ENCODE peak calls at places on chromosomes 11 and 22, in four cellular contexts. One of them, this sample, is unnamed.
A peak's percentile ranks its signal among the peaks of the same experiment; 100 is the strongest.

GRCh38 chr22:46545041-46545796 is 7.8 kb upstream of the CELSR1 start:
- DNase-seq in K562: no peak
- DNase-seq in HepG2: no peak
- DNase-seq in GM12878: peak; percentile 25
- DNase-seq in this sample: no peak

GRCh38 chr11:444397-445144 is 2.8 kb upstream of the ANO9 start:
- DNase-seq in K562: peak; percentile 69
- DNase-seq in GM12878: no peak
- DNase-seq in HepG2: no peak
- DNase-seq in this sample: no peak

GRCh38 chr11:57340228-57340627 is 2.1 kb downstream of the P2RX3 start:
- DNase-seq in K562: peak; percentile 65
- DNase-seq in GM12878: no peak
- DNase-seq in HepG2: no peak
- DNase-seq in this sample: peak; percentile 56

GRCh38 chr11:726278-726915 is 20.4 kb downstream of the EPS8L2 start:
- DNase-seq in K562: peak; percentile 91
- DNase-seq in HepG2: no peak
- DNase-seq in GM12878: no peak
- DNase-seq in this sample: no peak

GRCh38 chr11:33195391-33196190 is 34.3 kb upstream of the CSTF3 start:
- DNase-seq in K562: no peak
- DNase-seq in HepG2: no peak
- DNase-seq in GM12878: no peak
- DNase-seq in this sample: no peak

GRCh38 chr11:118615282-118615979 is 8.0 kb downstream of the PHLDB1 start:
- DNase-seq in GM12878: no peak
- DNase-seq in HepG2: peak; percentile 58
- DNase-seq in K562: no peak
- DNase-seq in this sample: no peak

GRCh38 chr22:37675930-37676571 is 615 bp downstream of the LGALS1 start:
- DNase-seq in GM12878: no peak
- DNase-seq in K562: no peak
- DNase-seq in HepG2: no peak
- DNase-seq in this sample: no peak

GRCh38 chr22:42856179-42856864 is 751 bp downstream of the ARFGAP3 start:
- DNase-seq in K562: peak; percentile 22
- DNase-seq in HepG2: peak; percentile 25
- DNase-seq in GM12878: no peak
- DNase-seq in this sample: no peak

GRCh38 chr11:112182867-112183266 is 7.6 kb downstream of the BCO2 start:
- DNase-seq in K562: no peak
- DNase-seq in GM12878: no peak
- DNase-seq in HepG2: no peak
- DNase-seq in this sample: no peak

GRCh38 chr11:112178428-112178827 is 3.1 kb downstream of the BCO2 start:
- DNase-seq in K562: no peak
- DNase-seq in HepG2: no peak
- DNase-seq in GM12878: no peak
- DNase-seq in this sample: no peak

GRCh38 chr11:112177610-112178009 is 2.3 kb downstream of the BCO2 start:
- DNase-seq in GM12878: no peak
- DNase-seq in K562: no peak
- DNase-seq in HepG2: no peak
- DNase-seq in this sample: no peak

GRCh38 chr11:112176077-112176476 is 765 bp downstream of the BCO2 start:
- DNase-seq in K562: no peak
- DNase-seq in HepG2: no peak
- DNase-seq in GM12878: no peak
- DNase-seq in this sample: no peak

GRCh38 chr11:112179601-112180000 is 4.3 kb downstream of the BCO2 start:
- DNase-seq in K562: no peak
- DNase-seq in HepG2: no peak
- DNase-seq in GM12878: peak; percentile 64
- DNase-seq in this sample: no peak
- TF ChIP-seq FOXK2 in K562: no peak
- TF ChIP-seq FOXK2 in HepG2: no peak
- TF ChIP-seq FOXK2 in GM12878: no peak
- TF ChIP-seq FOXK2 in this sample: no peak

GRCh38 chr22:27805841-27806240 is 4.3 kb upstream of the MN1 start:
- DNase-seq in HepG2: no peak
- DNase-seq in GM12878: no peak
- DNase-seq in K562: no peak
- DNase-seq in this sample: no peak
- TF ChIP-seq FOXK2 in HepG2: no peak
- TF ChIP-seq FOXK2 in GM12878: no peak
- TF ChIP-seq FOXK2 in K562: no peak
- TF ChIP-seq FOXK2 in this sample: no peak

DNA sequence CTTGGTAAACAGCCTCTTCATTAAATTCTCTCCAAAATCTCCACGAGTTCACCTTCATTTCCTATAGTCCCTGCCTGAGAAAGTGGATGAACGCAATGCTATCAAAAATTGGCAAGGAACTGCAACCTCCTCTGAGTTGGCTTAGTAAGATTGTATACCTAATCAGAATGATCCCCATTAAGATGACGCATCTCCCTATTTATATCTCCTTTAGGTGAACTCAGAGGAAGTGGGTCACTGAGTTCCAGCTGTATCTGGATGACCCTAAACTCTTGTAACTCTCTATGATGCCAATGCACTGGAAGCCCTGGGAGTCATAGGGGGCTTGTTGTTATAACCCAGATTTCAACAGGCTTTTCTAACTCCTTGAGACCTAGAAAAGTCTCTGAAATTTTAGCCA is 48.2 kb downstream of the OR10A6 start:
- DNase-seq in GM12878: no peak
- DNase-seq in K562: no peak
- DNase-seq in HepG2: no peak
- DNase-seq in this sample: no peak
- TF ChIP-seq FOXK2 in GM12878: no peak
- TF ChIP-seq FOXK2 in K562: no peak
- TF ChIP-seq FOXK2 in HepG2: no peak
- TF ChIP-seq FOXK2 in this sample: no peak

GRCh38 chr11:1979607-1980006 is 18.0 kb downstream of the H19 start:
- DNase-seq in GM12878: no peak
- DNase-seq in K562: no peak
- DNase-seq in HepG2: no peak
- DNase-seq in this sample: no peak

GRCh38 chr11:1987024-1987423 is 10.6 kb downstream of the H19 start:
- DNase-seq in HepG2: no peak
- DNase-seq in K562: no peak
- DNase-seq in GM12878: no peak
- DNase-seq in this sample: no peak

GRCh38 chr11:1982908-1983600 is 14.6 kb downstream of the H19 start:
- DNase-seq in HepG2: no peak
- DNase-seq in K562: no peak
- DNase-seq in GM12878: no peak
- DNase-seq in this sample: no peak

GRCh38 chr11:1988174-1988573 is 9.5 kb downstream of the H19 start:
- DNase-seq in HepG2: no peak
- DNase-seq in GM12878: no peak
- DNase-seq in K562: no peak
- DNase-seq in this sample: no peak

GRCh38 chr11:1983601-1983961 is 14.1 kb downstream of the H19 start:
- DNase-seq in K562: no peak
- DNase-seq in HepG2: no peak
- DNase-seq in GM12878: no peak
- DNase-seq in this sample: no peak
- TF ChIP-seq FOXK2 in K562: no peak
- TF ChIP-seq FOXK2 in HepG2: no peak
- TF ChIP-seq FOXK2 in GM12878: no peak
- TF ChIP-seq FOXK2 in this sample: no peak

GRCh38 chr22:17281026-17281809 is 62.0 kb upstream of the ADA2 start:
- DNase-seq in K562: no peak
- DNase-seq in GM12878: no peak
- DNase-seq in HepG2: no peak
- DNase-seq in this sample: no peak

GRCh38 chr22:17284917-17285316 is 65.7 kb upstream of the ADA2 start:
- DNase-seq in GM12878: no peak
- DNase-seq in HepG2: no peak
- DNase-seq in K562: no peak
- DNase-seq in this sample: no peak

GRCh38 chr22:17285661-17286060 is 66.4 kb upstream of the ADA2 start:
- DNase-seq in K562: no peak
- DNase-seq in GM12878: no peak
- DNase-seq in HepG2: no peak
- DNase-seq in this sample: no peak

DNA sequence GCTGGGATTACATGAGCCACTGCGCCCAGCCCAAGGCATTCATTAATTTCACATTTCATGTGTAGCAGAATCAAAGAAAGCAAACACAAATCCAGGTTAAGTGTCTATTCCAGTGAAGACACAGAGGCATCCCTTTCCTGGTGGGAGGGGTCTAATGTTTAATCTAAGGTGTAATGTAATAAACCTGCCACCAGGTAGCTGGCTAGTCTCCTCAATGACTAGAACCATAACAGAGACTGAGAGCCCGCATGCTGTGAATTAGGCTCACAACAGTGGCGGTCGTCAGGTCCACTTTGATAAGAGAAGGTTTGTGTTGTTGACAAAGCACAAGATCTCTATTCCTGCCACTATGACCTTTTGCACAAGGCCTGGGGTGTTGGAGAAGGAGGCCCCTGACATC is 64.2 kb upstream of the ADA2 start:
- DNase-seq in HepG2: no peak
- DNase-seq in K562: no peak
- DNase-seq in GM12878: no peak
- DNase-seq in this sample: no peak
- TF ChIP-seq FOXK2 in HepG2: no peak
- TF ChIP-seq FOXK2 in K562: no peak
- TF ChIP-seq FOXK2 in GM12878: no peak
- TF ChIP-seq FOXK2 in this sample: no peak

GRCh38 chr11:63598556-63598955 is 15.7 kb downstream of the PLAAT3 start:
- DNase-seq in HepG2: no peak
- DNase-seq in K562: no peak
- DNase-seq in GM12878: no peak
- DNase-seq in this sample: no peak

GRCh38 chr11:63595296-63595695 is 18.9 kb downstream of the PLAAT3 start:
- DNase-seq in K562: no peak
- DNase-seq in GM12878: no peak
- DNase-seq in HepG2: no peak
- DNase-seq in this sample: no peak

GRCh38 chr11:63590024-63590788 is 24.0 kb downstream of the PLAAT3 start:
- DNase-seq in GM12878: no peak
- DNase-seq in HepG2: no peak
- DNase-seq in K562: no peak
- DNase-seq in this sample: no peak

GRCh38 chr11:63589000-63589399 is 25.2 kb downstream of the PLAAT3 start:
- DNase-seq in GM12878: no peak
- DNase-seq in HepG2: no peak
- DNase-seq in K562: no peak
- DNase-seq in this sample: no peak

DNA sequence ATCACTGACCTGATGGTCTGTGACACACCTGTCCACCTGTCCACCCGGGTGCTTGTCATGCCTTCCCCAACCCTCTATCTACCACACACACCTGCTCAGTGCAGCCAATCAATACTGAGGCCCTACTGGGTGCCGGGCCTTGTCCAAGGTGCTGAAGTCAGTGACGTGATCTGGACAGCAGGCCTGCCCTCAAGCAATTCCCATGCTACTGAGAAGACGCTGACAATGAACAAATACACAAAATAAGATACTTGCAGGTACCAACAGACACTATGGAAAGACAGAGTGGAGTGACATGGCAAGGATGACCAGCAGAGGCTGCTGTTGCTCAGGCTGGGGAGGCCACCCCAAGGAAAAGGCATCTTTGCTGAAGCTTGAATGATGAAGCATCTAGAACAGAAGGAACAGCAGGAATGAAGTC is 21.2 kb downstream of the PLAAT3 start:
- DNase-seq in HepG2: no peak
- DNase-seq in K562: no peak
- DNase-seq in GM12878: no peak
- DNase-seq in this sample: peak; percentile 35
- TF ChIP-seq FOXK2 in HepG2: no peak
- TF ChIP-seq FOXK2 in K562: no peak
- TF ChIP-seq FOXK2 in GM12878: no peak
- TF ChIP-seq FOXK2 in this sample: no peak

DNA sequence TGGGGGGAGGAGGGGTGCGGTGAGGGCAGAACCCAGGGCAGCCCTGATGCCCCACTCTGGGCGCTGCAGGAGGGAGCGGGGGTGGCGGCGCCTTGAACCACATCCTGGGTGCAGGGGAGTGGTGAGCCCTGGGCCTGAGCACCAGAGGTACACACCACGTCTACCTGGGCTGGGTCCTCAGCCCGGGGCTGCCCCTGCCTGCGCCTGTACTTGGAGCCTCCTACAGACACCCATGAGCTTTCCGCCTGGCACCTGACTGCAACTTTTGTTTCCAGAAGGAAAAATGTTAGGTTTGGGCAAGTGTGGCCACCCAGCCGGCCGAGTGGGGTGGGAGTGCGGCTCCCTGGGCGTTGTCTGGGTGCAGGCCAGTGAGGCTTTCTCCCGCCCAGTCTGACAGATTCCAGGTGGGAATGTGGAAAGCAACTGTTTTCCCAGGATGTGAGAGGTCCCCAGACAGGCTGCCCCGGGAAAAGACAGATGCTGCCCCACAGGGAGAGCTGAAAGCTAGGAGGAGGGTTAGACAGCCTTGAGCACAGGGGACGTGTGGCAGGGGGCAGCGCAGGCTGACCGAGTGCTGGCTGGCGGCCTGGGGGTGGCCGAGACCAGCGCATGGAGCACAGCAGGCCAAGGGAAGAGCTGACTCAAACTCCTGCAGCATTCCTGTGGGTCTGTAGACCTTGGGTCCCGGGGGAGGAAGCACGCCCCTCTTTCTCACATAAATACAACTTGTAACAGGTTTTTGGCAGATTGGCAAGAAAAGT is 44.1 kb downstream of the GNB1L start:
- DNase-seq in HepG2: no peak
- DNase-seq in GM12878: no peak
- DNase-seq in K562: no peak
- DNase-seq in this sample: no peak
- TF ChIP-seq FOXK2 in HepG2: no peak
- TF ChIP-seq FOXK2 in GM12878: no peak
- TF ChIP-seq FOXK2 in K562: no peak
- TF ChIP-seq FOXK2 in this sample: no peak

DNA sequence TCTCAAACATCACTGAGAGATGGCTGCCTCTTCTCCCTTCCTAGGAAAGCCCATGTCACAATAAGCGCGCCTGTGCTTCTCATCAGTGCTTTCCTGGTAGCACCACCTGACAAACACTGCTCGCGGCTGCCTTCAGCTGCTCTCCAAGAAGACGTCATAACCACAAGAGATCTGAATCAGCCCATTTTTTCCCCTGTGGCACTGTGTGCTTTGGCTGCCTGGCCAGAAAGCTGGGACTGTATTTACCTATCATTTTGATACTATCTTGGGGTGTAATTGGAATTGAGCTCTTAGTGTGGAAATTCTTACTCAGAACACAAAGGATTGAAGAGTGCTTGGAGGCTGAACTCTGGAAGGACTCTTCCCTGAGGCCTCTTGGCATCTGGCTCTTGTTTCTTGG is 50.3 kb upstream of the EHF start:
- DNase-seq in GM12878: no peak
- DNase-seq in HepG2: no peak
- DNase-seq in K562: no peak
- DNase-seq in this sample: no peak
- TF ChIP-seq FOXK2 in GM12878: no peak
- TF ChIP-seq FOXK2 in HepG2: no peak
- TF ChIP-seq FOXK2 in K562: no peak
- TF ChIP-seq FOXK2 in this sample: no peak

GRCh38 chr11:54832676-54833075 is 126.0 kb downstream of the OR4A5 start:
- DNase-seq in K562: no peak
- DNase-seq in HepG2: no peak
- DNase-seq in GM12878: no peak
- DNase-seq in this sample: no peak
- TF ChIP-seq FOXK2 in K562: no peak
- TF ChIP-seq FOXK2 in HepG2: no peak
- TF ChIP-seq FOXK2 in GM12878: no peak
- TF ChIP-seq FOXK2 in this sample: no peak

This sample was measured in HEK293T.